ENCODE peak calls at places on chromosomes 3 and 15, in four cellular contexts. Q is H1, R is esophagus muscularis mucosa, K is K562. D is an unnamed sample.

GRCh38 chr3:43584043-43584826 is 37.6 kb downstream of the ANO10 start:
- DNase-seq in K (peak), Q (no peak), R (no peak), D (no peak)

GRCh38 chr15:40481671-40482070 is 10.9 kb downstream of the CHST14 start:
- DNase-seq in R (no peak), K (no peak), Q (no peak), D (no peak)

GRCh38 chr15:73283341-73283962 is 85.3 kb downstream of the HCN4 start:
- DNase-seq in Q (no peak), K (no peak), R (peak), D (no peak)

GRCh38 chr3:57983734-57984518 is 24.3 kb upstream of the FLNB start:
- DNase-seq in Q (no peak), R (no peak), K (peak), D (peak)

GRCh38 chr3:102060814-102061213 is 211.5 kb downstream of the NFKBIZ start:
- DNase-seq in R (no peak), Q (no peak), K (no peak), D (no peak)

GRCh38 chr15:60774829-60775228 is 295.9 kb upstream of the ICE2 start:
- DNase-seq in K (no peak), Q (no peak), R (no peak), D (no peak)

GRCh38 chr3:188788621-188789081 is 383.1 kb upstream of the TPRG1 start:
- DNase-seq in K (no peak), Q (no peak), R (no peak), D (peak)

GRCh38 chr3:161413127-161413854 is 42.0 kb upstream of the SPTSSB start:
- DNase-seq in R (no peak), Q (no peak), K (no peak), D (no peak)

GRCh38 chr3:179608931-179609720 is 4.5 kb downstream of the NDUFB5 start:
- DNase-seq in K (no peak), R (no peak), Q (no peak), D (no peak)

GRCh38 chr3:187025254-187025655 is 94.9 kb downstream of the ST6GAL1 start:
- DNase-seq in R (no peak), Q (no peak), K (no peak), D (no peak)

GRCh38 chr3:187025656-187026320 is 95.5 kb downstream of the ST6GAL1 start:
- DNase-seq in K (no peak), R (no peak), Q (no peak), D (no peak)

GRCh38 chr3:187024561-187025226 is 94.4 kb downstream of the ST6GAL1 start:
- DNase-seq in K (no peak), Q (no peak), R (no peak), D (no peak)

GRCh38 chr3:187026321-187026678 is 96.0 kb downstream of the ST6GAL1 start:
- DNase-seq in Q (no peak), R (no peak), K (no peak), D (no peak)

GRCh38 chr3:187027531-187027936 is 97.2 kb downstream of the ST6GAL1 start:
- DNase-seq in R (no peak), Q (no peak), K (no peak), D (no peak)
- TF ChIP-seq POLR2AphosphoS5 in R (no peak), Q (no peak), K (no peak), D (no peak)

DNA sequence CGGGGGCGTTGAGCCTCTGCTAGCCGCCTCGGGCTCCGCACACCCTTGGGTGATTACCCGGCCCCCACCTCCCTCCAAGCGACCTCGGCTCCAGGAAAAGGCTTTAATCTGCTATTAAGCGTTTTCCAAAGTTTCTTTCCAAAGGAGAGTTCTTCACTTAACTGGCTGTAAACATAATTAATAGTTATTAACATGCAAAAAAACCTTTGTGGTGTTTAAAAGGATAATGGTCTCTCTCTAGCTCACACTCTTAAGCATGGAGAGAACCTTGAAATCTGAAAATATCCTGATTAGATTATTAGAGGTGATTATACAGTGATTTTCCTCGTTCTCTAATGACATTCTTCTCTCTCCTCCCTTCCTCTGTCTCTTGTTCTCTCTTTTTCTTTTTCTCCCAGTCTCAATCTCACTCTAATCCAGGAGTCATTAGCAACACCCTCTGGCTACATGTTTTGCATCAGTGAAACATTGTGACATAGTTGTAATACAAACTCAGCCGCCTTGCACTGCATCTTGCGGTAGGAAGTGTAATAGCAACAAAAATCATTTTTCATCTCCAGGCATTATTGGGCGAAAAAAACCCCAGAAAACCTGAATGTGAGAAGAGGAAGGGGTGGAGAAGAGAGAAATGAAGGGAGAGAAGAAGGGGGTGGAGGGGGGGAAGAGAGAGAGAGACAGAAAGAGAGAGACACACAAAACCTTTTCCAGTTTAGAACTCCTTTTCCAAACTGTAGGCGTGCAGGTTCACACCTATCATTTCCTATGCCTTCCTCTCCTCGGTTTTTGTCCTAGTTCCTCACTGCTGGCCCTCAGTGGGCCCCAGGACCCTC is 24.4 kb downstream of the NR2F2 start:
- DNase-seq in Q (no peak), R (no peak), K (no peak), D (peak)
- H3K4me3 ChIP-seq in Q (no peak), R (peak), K (peak), D (peak)

DNA sequence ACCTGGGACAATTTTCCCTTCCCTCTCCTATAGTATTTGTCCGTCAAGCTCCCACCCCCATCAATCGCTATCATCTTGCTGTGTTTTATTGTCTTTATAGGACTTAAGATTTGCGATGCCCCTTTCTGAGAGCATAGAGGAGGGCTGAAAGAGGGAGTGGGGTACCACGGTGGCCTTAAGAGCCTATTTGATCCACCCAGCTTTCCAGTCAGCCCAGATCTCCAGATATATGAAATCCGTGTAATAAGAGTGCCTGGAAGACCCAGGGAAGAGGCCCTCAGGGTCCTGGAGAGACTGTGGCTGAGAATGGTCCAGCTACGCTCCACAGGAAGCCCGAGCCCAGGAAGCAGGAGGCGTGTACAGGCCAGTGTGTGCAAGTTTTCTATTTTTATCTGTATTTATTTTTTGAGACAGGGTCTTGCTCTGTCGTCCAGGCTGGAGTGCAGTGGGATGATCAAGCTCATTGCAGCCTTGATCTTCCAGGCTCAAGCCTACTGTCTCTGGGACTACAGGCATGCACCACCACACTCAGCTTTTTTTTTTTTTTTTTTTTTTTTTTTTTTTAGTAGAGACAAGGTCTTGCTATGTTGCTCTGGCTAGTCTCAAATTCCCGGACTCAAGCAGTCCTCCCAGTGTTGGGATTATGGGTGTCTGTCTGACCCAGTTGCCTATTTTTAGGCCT is 964 bp upstream of the NCKIPSD start:
- DNase-seq in Q (no peak), R (no peak), K (no peak), D (no peak)
- TF ChIP-seq POLR2AphosphoS5 in Q (no peak), R (no peak), K (no peak), D (no peak)

GRCh38 chr3:15979900-15980299 is 182.1 kb upstream of the ANKRD28 start:
- DNase-seq in K (no peak), Q (no peak), R (no peak), D (no peak)

GRCh38 chr3:15983693-15984092 is 185.9 kb upstream of the ANKRD28 start:
- DNase-seq in K (no peak), Q (no peak), R (no peak), D (no peak)

GRCh38 chr3:15982243-15982642 is 184.5 kb upstream of the ANKRD28 start:
- DNase-seq in K (no peak), Q (no peak), R (peak), D (no peak)

GRCh38 chr3:15983232-15983631 is 185.5 kb upstream of the ANKRD28 start:
- DNase-seq in Q (no peak), R (peak), K (no peak), D (no peak)

DNA sequence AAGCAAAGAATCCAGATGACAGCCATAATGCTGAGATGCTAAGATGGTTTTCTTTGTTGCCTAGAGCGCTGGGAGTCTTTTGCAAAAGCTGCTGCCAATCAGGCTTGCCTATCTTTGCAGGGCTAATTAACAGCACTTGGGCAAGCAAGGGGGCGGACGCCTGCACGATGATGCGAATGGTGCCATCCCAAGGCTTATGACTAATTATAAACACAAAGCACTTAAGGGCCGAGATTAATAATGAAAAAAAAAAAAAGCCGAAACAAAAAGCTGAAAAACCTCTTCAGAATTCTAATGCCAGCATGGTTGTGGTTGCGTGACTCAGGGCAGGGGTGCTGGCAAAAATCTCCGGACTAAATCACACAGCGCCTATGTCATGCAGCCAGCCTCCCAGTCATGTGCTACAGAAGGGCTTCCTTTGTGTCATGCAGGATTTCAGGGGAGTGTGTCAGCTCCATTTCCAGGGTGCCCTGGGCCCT is 184.9 kb upstream of the ANKRD28 start:
- DNase-seq in Q (no peak), K (no peak), R (peak), D (no peak)
- H3K4me3 ChIP-seq in Q (no peak), K (no peak), R (no peak), D (no peak)

D was measured in HL-60.